ENCODE peak calls at places on chromosome 20, in ten cellular contexts. R is memory B cell; A is activated CD4-positive, alpha-beta T cell treated with anti-CD3 and anti-CD28 coated beads, Interleukin-2, amount 50 U/mL, for 1 hour; O is A172; G is NCI-H748 treated with DMSO at 0.1 percent for 48 hours; D is NCI-H69; F is psoas muscle; T is kidney tubule cell; C is hippocampal formation; Q is HEK293T. Z is an unnamed sample.

GRCh38 chr20:12679456-12679855 is 329.3 kb upstream of the SPTLC3 start:
- DNase-seq in R (no peak), A (no peak), O (no peak), G (no peak), D (no peak), F (no peak), T (no peak), C (no peak), Q (no peak), Z (no peak)

GRCh38 chr20:3092611-3093379 is 8.3 kb upstream of the AVP start:
- DNase-seq in R (peak; percentile 51), A (peak; percentile 54), O (no peak), G (no peak), D (peak; percentile 43), F (peak; percentile 36), T (no peak), C (no peak), Q (no peak), Z (peak; percentile 72)

GRCh38 chr20:37564388-37565133 is 36.9 kb upstream of the BLCAP start:
- DNase-seq in R (peak; percentile 69), A (peak; percentile 33), O (no peak), G (peak; percentile 48), D (peak; percentile 68), F (peak; percentile 37), T (peak; percentile 27), C (no peak), Q (peak; percentile 85), Z (peak; percentile 11)

GRCh38 chr20:53954734-53955658 is 115.4 kb downstream of the BCAS1 start:
- DNase-seq in R (no peak), A (no peak), O (no peak), G (no peak), D (no peak), F (no peak), T (no peak), C (no peak), Q (no peak), Z (no peak)

GRCh38 chr20:6576721-6577120 is 190.8 kb upstream of the BMP2 start:
- DNase-seq in R (no peak), A (no peak), O (no peak), G (no peak), D (no peak), F (no peak), T (no peak), C (no peak), Q (no peak), Z (no peak)

GRCh38 chr20:3101737-3102574 is 17.4 kb upstream of the AVP start:
- DNase-seq in R (no peak), A (peak; percentile 39), O (no peak), G (no peak), D (peak; percentile 80), F (no peak), T (no peak), C (no peak), Q (no peak), Z (peak; percentile 56)

GRCh38 chr20:62728781-62729300 is 20.2 kb downstream of the NTSR1 start:
- DNase-seq in R (no peak), A (no peak), O (no peak), G (no peak), D (no peak), F (no peak), T (no peak), C (no peak), Q (no peak), Z (no peak)

GRCh38 chr20:43963233-43963632 is 48.6 kb downstream of the TOX2 start:
- DNase-seq in R (no peak), A (no peak), O (no peak), G (no peak), D (no peak), F (no peak), T (peak; percentile 17), C (no peak), Q (no peak), Z (no peak)

GRCh38 chr20:8132632-8133587 is 844 bp downstream of the PLCB1 start:
- DNase-seq in R (no peak), A (no peak), O (no peak), G (peak; percentile 46), D (peak; percentile 83), F (peak; percentile 50), T (no peak), C (peak; percentile 7), Q (peak; percentile 23), Z (peak; percentile 7)